ENCODE peak calls at places on chromosomes 12 and 14, in nine cellular contexts. One of them, this sample, is unnamed.

GRCh38 chr14:36067428-36068187 is 108.9 kb downstream of the PTCSC3 start:
- DNase-seq in Calu3: no peak
- DNase-seq in SW480: no peak
- DNase-seq in MCF 10A: no peak
- DNase-seq in foreskin fibroblast: no peak
- DNase-seq in substantia nigra: no peak
- DNase-seq in DMS153: peak
- DNase-seq in hippocampal formation: no peak
- DNase-seq in stimulated activated CD8-positive, alpha-beta memory T cell treated with anti-CD3 and anti-CD28 coated beads, Interleukin-2, amount 100 ng/mL, for 48 hours: no peak
- DNase-seq in this sample: no peak

GRCh38 chr12:42468341-42468821 is 121.2 kb downstream of the PRICKLE1 start:
- DNase-seq in substantia nigra: no peak
- DNase-seq in MCF 10A: no peak
- DNase-seq in hippocampal formation: no peak
- DNase-seq in foreskin fibroblast: no peak
- DNase-seq in Calu3: no peak
- DNase-seq in stimulated activated CD8-positive, alpha-beta memory T cell treated with anti-CD3 and anti-CD28 coated beads, Interleukin-2, amount 100 ng/mL, for 48 hours: no peak
- DNase-seq in DMS153: no peak
- DNase-seq in SW480: no peak
- DNase-seq in this sample: no peak

GRCh38 chr12:111766608-111767361 is at the start of gene ALDH2:
- DNase-seq in stimulated activated CD8-positive, alpha-beta memory T cell treated with anti-CD3 and anti-CD28 coated beads, Interleukin-2, amount 100 ng/mL, for 48 hours: no peak
- DNase-seq in MCF 10A: no peak
- DNase-seq in Calu3: peak
- DNase-seq in hippocampal formation: peak
- DNase-seq in foreskin fibroblast: peak
- DNase-seq in SW480: peak
- DNase-seq in DMS153: peak
- DNase-seq in substantia nigra: peak
- DNase-seq in this sample: peak

GRCh38 chr12:47023311-47023710 is 56.1 kb upstream of the PCED1B start:
- DNase-seq in Calu3: no peak
- DNase-seq in DMS153: no peak
- DNase-seq in SW480: no peak
- DNase-seq in stimulated activated CD8-positive, alpha-beta memory T cell treated with anti-CD3 and anti-CD28 coated beads, Interleukin-2, amount 100 ng/mL, for 48 hours: no peak
- DNase-seq in foreskin fibroblast: no peak
- DNase-seq in hippocampal formation: no peak
- DNase-seq in substantia nigra: no peak
- DNase-seq in MCF 10A: no peak
- DNase-seq in this sample: no peak

GRCh38 chr14:61602733-61603077 is 92.6 kb upstream of the HIF1A start:
- DNase-seq in SW480: no peak
- DNase-seq in substantia nigra: no peak
- DNase-seq in stimulated activated CD8-positive, alpha-beta memory T cell treated with anti-CD3 and anti-CD28 coated beads, Interleukin-2, amount 100 ng/mL, for 48 hours: no peak
- DNase-seq in foreskin fibroblast: peak
- DNase-seq in DMS153: no peak
- DNase-seq in Calu3: peak
- DNase-seq in hippocampal formation: no peak
- DNase-seq in MCF 10A: no peak
- DNase-seq in this sample: no peak

GRCh38 chr14:100049220-100049619 is 16.0 kb upstream of the EVL start:
- DNase-seq in stimulated activated CD8-positive, alpha-beta memory T cell treated with anti-CD3 and anti-CD28 coated beads, Interleukin-2, amount 100 ng/mL, for 48 hours: no peak
- DNase-seq in Calu3: no peak
- DNase-seq in DMS153: no peak
- DNase-seq in substantia nigra: no peak
- DNase-seq in foreskin fibroblast: peak
- DNase-seq in MCF 10A: peak
- DNase-seq in SW480: no peak
- DNase-seq in hippocampal formation: no peak
- DNase-seq in this sample: no peak

GRCh38 chr14:69259531-69260245 is at the start of gene GALNT16:
- DNase-seq in DMS153: no peak
- DNase-seq in stimulated activated CD8-positive, alpha-beta memory T cell treated with anti-CD3 and anti-CD28 coated beads, Interleukin-2, amount 100 ng/mL, for 48 hours: no peak
- DNase-seq in MCF 10A: no peak
- DNase-seq in hippocampal formation: no peak
- DNase-seq in Calu3: peak
- DNase-seq in substantia nigra: peak
- DNase-seq in foreskin fibroblast: peak
- DNase-seq in SW480: peak
- DNase-seq in this sample: peak

GRCh38 chr14:74963705-74964271 is 8.4 kb upstream of the PGF start:
- DNase-seq in MCF 10A: peak
- DNase-seq in Calu3: no peak
- DNase-seq in DMS153: no peak
- DNase-seq in foreskin fibroblast: peak
- DNase-seq in SW480: no peak
- DNase-seq in stimulated activated CD8-positive, alpha-beta memory T cell treated with anti-CD3 and anti-CD28 coated beads, Interleukin-2, amount 100 ng/mL, for 48 hours: no peak
- DNase-seq in substantia nigra: no peak
- DNase-seq in hippocampal formation: no peak
- DNase-seq in this sample: no peak

GRCh38 chr12:51393676-51394545 is 2.7 kb upstream of the GALNT6 start:
- DNase-seq in Calu3: no peak
- DNase-seq in stimulated activated CD8-positive, alpha-beta memory T cell treated with anti-CD3 and anti-CD28 coated beads, Interleukin-2, amount 100 ng/mL, for 48 hours: peak
- DNase-seq in foreskin fibroblast: peak
- DNase-seq in substantia nigra: no peak
- DNase-seq in SW480: peak
- DNase-seq in DMS153: no peak
- DNase-seq in MCF 10A: peak
- DNase-seq in hippocampal formation: no peak
- DNase-seq in this sample: peak

GRCh38 chr14:53999061-53999488 is 42.5 kb upstream of the BMP4 start:
- DNase-seq in substantia nigra: no peak
- DNase-seq in hippocampal formation: no peak
- DNase-seq in DMS153: no peak
- DNase-seq in stimulated activated CD8-positive, alpha-beta memory T cell treated with anti-CD3 and anti-CD28 coated beads, Interleukin-2, amount 100 ng/mL, for 48 hours: no peak
- DNase-seq in Calu3: peak
- DNase-seq in SW480: peak
- DNase-seq in MCF 10A: no peak
- DNase-seq in foreskin fibroblast: peak
- DNase-seq in this sample: no peak

GRCh38 chr14:50739186-50739585 is 71.1 kb upstream of the SAV1 start:
- DNase-seq in hippocampal formation: no peak
- DNase-seq in stimulated activated CD8-positive, alpha-beta memory T cell treated with anti-CD3 and anti-CD28 coated beads, Interleukin-2, amount 100 ng/mL, for 48 hours: no peak
- DNase-seq in DMS153: no peak
- DNase-seq in SW480: no peak
- DNase-seq in foreskin fibroblast: no peak
- DNase-seq in Calu3: no peak
- DNase-seq in MCF 10A: no peak
- DNase-seq in substantia nigra: no peak
- DNase-seq in this sample: no peak

GRCh38 chr14:76011959-76012802 is 26.6 kb downstream of the IFT43 start:
- DNase-seq in foreskin fibroblast: peak
- DNase-seq in hippocampal formation: no peak
- DNase-seq in substantia nigra: no peak
- DNase-seq in DMS153: no peak
- DNase-seq in Calu3: no peak
- DNase-seq in stimulated activated CD8-positive, alpha-beta memory T cell treated with anti-CD3 and anti-CD28 coated beads, Interleukin-2, amount 100 ng/mL, for 48 hours: no peak
- DNase-seq in SW480: no peak
- DNase-seq in MCF 10A: no peak
- DNase-seq in this sample: no peak

GRCh38 chr12:65464930-65465329 is 186.4 kb downstream of the MSRB3 start:
- DNase-seq in Calu3: no peak
- DNase-seq in foreskin fibroblast: peak
- DNase-seq in stimulated activated CD8-positive, alpha-beta memory T cell treated with anti-CD3 and anti-CD28 coated beads, Interleukin-2, amount 100 ng/mL, for 48 hours: no peak
- DNase-seq in SW480: no peak
- DNase-seq in MCF 10A: peak
- DNase-seq in DMS153: no peak
- DNase-seq in hippocampal formation: no peak
- DNase-seq in substantia nigra: no peak
- DNase-seq in this sample: no peak

GRCh38 chr12:3726455-3726854 is 26.5 kb downstream of the CRACR2A start:
- DNase-seq in substantia nigra: no peak
- DNase-seq in hippocampal formation: no peak
- DNase-seq in SW480: no peak
- DNase-seq in DMS153: peak
- DNase-seq in Calu3: no peak
- DNase-seq in MCF 10A: no peak
- DNase-seq in stimulated activated CD8-positive, alpha-beta memory T cell treated with anti-CD3 and anti-CD28 coated beads, Interleukin-2, amount 100 ng/mL, for 48 hours: no peak
- DNase-seq in foreskin fibroblast: no peak
- DNase-seq in this sample: no peak

GRCh38 chr14:81455344-81455743 is 55.2 kb upstream of the STON2 start:
- DNase-seq in hippocampal formation: no peak
- DNase-seq in foreskin fibroblast: no peak
- DNase-seq in DMS153: no peak
- DNase-seq in stimulated activated CD8-positive, alpha-beta memory T cell treated with anti-CD3 and anti-CD28 coated beads, Interleukin-2, amount 100 ng/mL, for 48 hours: no peak
- DNase-seq in Calu3: no peak
- DNase-seq in MCF 10A: no peak
- DNase-seq in substantia nigra: no peak
- DNase-seq in SW480: no peak
- DNase-seq in this sample: no peak

GRCh38 chr14:105255021-105255507 is 6.7 kb downstream of the BTBD6 start:
- DNase-seq in SW480: no peak
- DNase-seq in Calu3: no peak
- DNase-seq in foreskin fibroblast: peak
- DNase-seq in stimulated activated CD8-positive, alpha-beta memory T cell treated with anti-CD3 and anti-CD28 coated beads, Interleukin-2, amount 100 ng/mL, for 48 hours: no peak
- DNase-seq in substantia nigra: no peak
- DNase-seq in hippocampal formation: no peak
- DNase-seq in DMS153: no peak
- DNase-seq in MCF 10A: no peak
- DNase-seq in this sample: no peak

GRCh38 chr12:81000831-81001230 is 63.1 kb upstream of the LIN7A start:
- DNase-seq in Calu3: no peak
- DNase-seq in hippocampal formation: no peak
- DNase-seq in substantia nigra: no peak
- DNase-seq in SW480: no peak
- DNase-seq in stimulated activated CD8-positive, alpha-beta memory T cell treated with anti-CD3 and anti-CD28 coated beads, Interleukin-2, amount 100 ng/mL, for 48 hours: no peak
- DNase-seq in MCF 10A: no peak
- DNase-seq in DMS153: no peak
- DNase-seq in foreskin fibroblast: no peak
- DNase-seq in this sample: no peak

GRCh38 chr14:22918809-22919600 is at the start of gene RBM23:
- DNase-seq in MCF 10A: peak
- DNase-seq in Calu3: peak
- DNase-seq in SW480: peak
- DNase-seq in DMS153: peak
- DNase-seq in substantia nigra: peak
- DNase-seq in hippocampal formation: peak
- DNase-seq in foreskin fibroblast: peak
- DNase-seq in stimulated activated CD8-positive, alpha-beta memory T cell treated with anti-CD3 and anti-CD28 coated beads, Interleukin-2, amount 100 ng/mL, for 48 hours: peak
- DNase-seq in this sample: peak

GRCh38 chr14:99479903-99480855 is 480 bp downstream of the SETD3 start:
- DNase-seq in MCF 10A: peak
- DNase-seq in DMS153: no peak
- DNase-seq in substantia nigra: peak
- DNase-seq in stimulated activated CD8-positive, alpha-beta memory T cell treated with anti-CD3 and anti-CD28 coated beads, Interleukin-2, amount 100 ng/mL, for 48 hours: peak
- DNase-seq in hippocampal formation: peak
- DNase-seq in foreskin fibroblast: peak
- DNase-seq in SW480: peak
- DNase-seq in Calu3: peak
- DNase-seq in this sample: peak

GRCh38 chr12:116337312-116337711 is 59.8 kb upstream of the MED13L start:
- DNase-seq in substantia nigra: no peak
- DNase-seq in hippocampal formation: no peak
- DNase-seq in DMS153: no peak
- DNase-seq in foreskin fibroblast: no peak
- DNase-seq in SW480: no peak
- DNase-seq in Calu3: no peak
- DNase-seq in MCF 10A: no peak
- DNase-seq in stimulated activated CD8-positive, alpha-beta memory T cell treated with anti-CD3 and anti-CD28 coated beads, Interleukin-2, amount 100 ng/mL, for 48 hours: no peak
- DNase-seq in this sample: no peak

GRCh38 chr14:78202178-78202577 is 32.0 kb downstream of the NRXN3 start:
- DNase-seq in MCF 10A: no peak
- DNase-seq in foreskin fibroblast: no peak
- DNase-seq in hippocampal formation: no peak
- DNase-seq in DMS153: no peak
- DNase-seq in substantia nigra: no peak
- DNase-seq in stimulated activated CD8-positive, alpha-beta memory T cell treated with anti-CD3 and anti-CD28 coated beads, Interleukin-2, amount 100 ng/mL, for 48 hours: no peak
- DNase-seq in Calu3: no peak
- DNase-seq in SW480: no peak
- DNase-seq in this sample: no peak

GRCh38 chr12:122884860-122885259 is 11.1 kb downstream of the VPS37B start:
- DNase-seq in hippocampal formation: no peak
- DNase-seq in MCF 10A: no peak
- DNase-seq in Calu3: no peak
- DNase-seq in substantia nigra: no peak
- DNase-seq in SW480: no peak
- DNase-seq in stimulated activated CD8-positive, alpha-beta memory T cell treated with anti-CD3 and anti-CD28 coated beads, Interleukin-2, amount 100 ng/mL, for 48 hours: no peak
- DNase-seq in DMS153: no peak
- DNase-seq in foreskin fibroblast: no peak
- DNase-seq in this sample: no peak

GRCh38 chr14:69794791-69795190 is 2.2 kb downstream of the SLC10A1 start:
- DNase-seq in DMS153: no peak
- DNase-seq in SW480: no peak
- DNase-seq in substantia nigra: no peak
- DNase-seq in foreskin fibroblast: no peak
- DNase-seq in Calu3: no peak
- DNase-seq in MCF 10A: no peak
- DNase-seq in hippocampal formation: no peak
- DNase-seq in stimulated activated CD8-positive, alpha-beta memory T cell treated with anti-CD3 and anti-CD28 coated beads, Interleukin-2, amount 100 ng/mL, for 48 hours: no peak
- DNase-seq in this sample: no peak

GRCh38 chr14:102516531-102517411 is 7.2 kb upstream of the ANKRD9 start:
- DNase-seq in stimulated activated CD8-positive, alpha-beta memory T cell treated with anti-CD3 and anti-CD28 coated beads, Interleukin-2, amount 100 ng/mL, for 48 hours: peak
- DNase-seq in DMS153: no peak
- DNase-seq in MCF 10A: peak
- DNase-seq in hippocampal formation: peak
- DNase-seq in foreskin fibroblast: peak
- DNase-seq in SW480: peak
- DNase-seq in substantia nigra: peak
- DNase-seq in Calu3: peak
- DNase-seq in this sample: peak

GRCh38 chr12:109387425-109388166 is 39.9 kb downstream of the MYO1H start:
- DNase-seq in foreskin fibroblast: peak
- DNase-seq in DMS153: peak
- DNase-seq in SW480: peak
- DNase-seq in substantia nigra: no peak
- DNase-seq in Calu3: peak
- DNase-seq in stimulated activated CD8-positive, alpha-beta memory T cell treated with anti-CD3 and anti-CD28 coated beads, Interleukin-2, amount 100 ng/mL, for 48 hours: no peak
- DNase-seq in hippocampal formation: no peak
- DNase-seq in MCF 10A: peak
- DNase-seq in this sample: peak

GRCh38 chr14:20413785-20414117 is 450 bp upstream of the TEP1 start:
- DNase-seq in hippocampal formation: no peak
- DNase-seq in MCF 10A: peak
- DNase-seq in substantia nigra: no peak
- DNase-seq in Calu3: no peak
- DNase-seq in DMS153: no peak
- DNase-seq in stimulated activated CD8-positive, alpha-beta memory T cell treated with anti-CD3 and anti-CD28 coated beads, Interleukin-2, amount 100 ng/mL, for 48 hours: no peak
- DNase-seq in SW480: no peak
- DNase-seq in foreskin fibroblast: no peak
- DNase-seq in this sample: peak

GRCh38 chr12:57280234-57281062 is 29.5 kb upstream of the STAC3 start:
- DNase-seq in MCF 10A: peak
- DNase-seq in substantia nigra: no peak
- DNase-seq in hippocampal formation: no peak
- DNase-seq in SW480: peak
- DNase-seq in DMS153: peak
- DNase-seq in Calu3: peak
- DNase-seq in foreskin fibroblast: peak
- DNase-seq in stimulated activated CD8-positive, alpha-beta memory T cell treated with anti-CD3 and anti-CD28 coated beads, Interleukin-2, amount 100 ng/mL, for 48 hours: peak
- DNase-seq in this sample: no peak

GRCh38 chr12:23025372-23026021 is 400.5 kb downstream of the ETNK1 start:
- DNase-seq in Calu3: no peak
- DNase-seq in hippocampal formation: no peak
- DNase-seq in substantia nigra: no peak
- DNase-seq in SW480: no peak
- DNase-seq in MCF 10A: no peak
- DNase-seq in foreskin fibroblast: no peak
- DNase-seq in stimulated activated CD8-positive, alpha-beta memory T cell treated with anti-CD3 and anti-CD28 coated beads, Interleukin-2, amount 100 ng/mL, for 48 hours: no peak
- DNase-seq in DMS153: no peak
- DNase-seq in this sample: no peak

GRCh38 chr12:94697631-94698030 is 47.3 kb upstream of the TMCC3 start:
- DNase-seq in Calu3: no peak
- DNase-seq in substantia nigra: no peak
- DNase-seq in hippocampal formation: no peak
- DNase-seq in SW480: no peak
- DNase-seq in stimulated activated CD8-positive, alpha-beta memory T cell treated with anti-CD3 and anti-CD28 coated beads, Interleukin-2, amount 100 ng/mL, for 48 hours: no peak
- DNase-seq in foreskin fibroblast: no peak
- DNase-seq in MCF 10A: no peak
- DNase-seq in DMS153: no peak
- DNase-seq in this sample: no peak

GRCh38 chr12:114812858-114813761 is 129.1 kb upstream of the TBX3 start:
- DNase-seq in SW480: peak
- DNase-seq in MCF 10A: peak
- DNase-seq in hippocampal formation: no peak
- DNase-seq in DMS153: peak
- DNase-seq in foreskin fibroblast: no peak
- DNase-seq in Calu3: no peak
- DNase-seq in stimulated activated CD8-positive, alpha-beta memory T cell treated with anti-CD3 and anti-CD28 coated beads, Interleukin-2, amount 100 ng/mL, for 48 hours: no peak
- DNase-seq in substantia nigra: no peak
- DNase-seq in this sample: no peak

GRCh38 chr14:52012635-52013034 is 23.3 kb downstream of the RTRAF start:
- DNase-seq in substantia nigra: no peak
- DNase-seq in stimulated activated CD8-positive, alpha-beta memory T cell treated with anti-CD3 and anti-CD28 coated beads, Interleukin-2, amount 100 ng/mL, for 48 hours: no peak
- DNase-seq in hippocampal formation: no peak
- DNase-seq in Calu3: no peak
- DNase-seq in DMS153: no peak
- DNase-seq in MCF 10A: peak
- DNase-seq in SW480: no peak
- DNase-seq in foreskin fibroblast: peak
- DNase-seq in this sample: no peak